ENCODE peak calls at places on chromosomes 12 and 14, in eight cellular contexts. G, D, O, C, E, V, R and A are unnamed samples.

GRCh38 chr12:119512772-119513497 is 80.6 kb upstream of the TMEM233 start:
- DNase-seq in G (no peak), D (peak; percentile 26), O (no peak), C (peak; percentile 8), E (no peak), V (no peak), R (no peak), A (no peak)

GRCh38 chr12:78441737-78442453 is 422.7 kb upstream of the SYT1 start:
- DNase-seq in G (no peak), D (no peak), O (no peak), C (no peak), E (no peak), V (no peak), R (no peak), A (no peak)

GRCh38 chr12:55614764-55615163 is 21.9 kb upstream of the OR10P1 start:
- DNase-seq in G (no peak), D (no peak), O (no peak), C (no peak), E (no peak), V (no peak), R (no peak), A (no peak)

GRCh38 chr12:712172-712863 is 40.1 kb upstream of the WNK1 start:
- DNase-seq in G (no peak), D (no peak), O (no peak), C (peak; percentile 20), E (no peak), V (no peak), R (no peak), A (no peak)

GRCh38 chr12:48671231-48671856 is 10.7 kb downstream of the KANSL2 start:
- DNase-seq in G (no peak), D (no peak), O (no peak), C (no peak), E (no peak), V (no peak), R (no peak), A (no peak)

GRCh38 chr12:124477109-124477915 is 90.1 kb downstream of the NCOR2 start:
- DNase-seq in G (no peak), D (no peak), O (no peak), C (no peak), E (no peak), V (no peak), R (no peak), A (peak; percentile 37)

GRCh38 chr12:1020389-1020788 is 29.4 kb downstream of the ERC1 start:
- DNase-seq in G (no peak), D (no peak), O (no peak), C (no peak), E (no peak), V (no peak), R (no peak), A (no peak)

GRCh38 chr12:101407054-101407437 is 526 bp downstream of the ARL1 start:
- DNase-seq in G (peak; percentile 56), D (no peak), O (peak; percentile 17), C (no peak), E (no peak), V (no peak), R (no peak), A (peak; percentile 51)

GRCh38 chr14:22556021-22556989 is 32.7 kb downstream of the DAD1 start:
- DNase-seq in G (peak; percentile 80), D (no peak), O (peak; percentile 65), C (peak; percentile 82), E (no peak), V (peak; percentile 71), R (no peak), A (peak; percentile 100)

GRCh38 chr12:91804533-91804932 is 341.1 kb downstream of the BTG1 start:
- DNase-seq in G (no peak), D (no peak), O (no peak), C (no peak), E (no peak), V (no peak), R (no peak), A (no peak)

GRCh38 chr12:75489613-75490210 is 9.2 kb downstream of the GLIPR1 start:
- DNase-seq in G (no peak), D (no peak), O (no peak), C (peak; percentile 21), E (no peak), V (no peak), R (no peak), A (peak; percentile 66)

GRCh38 chr12:50517456-50518048 is 12.8 kb downstream of the DIP2B start:
- DNase-seq in G (no peak), D (no peak), O (no peak), C (peak; percentile 28), E (no peak), V (no peak), R (no peak), A (no peak)

GRCh38 chr14:78253986-78254385 is 83.8 kb downstream of the NRXN3 start:
- DNase-seq in G (no peak), D (no peak), O (no peak), C (peak; percentile 23), E (no peak), V (no peak), R (no peak), A (peak; percentile 14)

GRCh38 chr12:104870797-104871196 is 87.3 kb downstream of the SLC41A2 start:
- DNase-seq in G (no peak), D (no peak), O (no peak), C (no peak), E (no peak), V (no peak), R (no peak), A (no peak)

GRCh38 chr12:41100572-41100971 is 87.5 kb upstream of the PDZRN4 start:
- DNase-seq in G (no peak), D (peak; percentile 19), O (no peak), C (no peak), E (no peak), V (no peak), R (no peak), A (no peak)

GRCh38 chr14:102779574-102780315 is 2.5 kb downstream of the TRAF3 start:
- DNase-seq in G (no peak), D (no peak), O (no peak), C (peak; percentile 53), E (no peak), V (no peak), R (no peak), A (no peak)

DNA sequence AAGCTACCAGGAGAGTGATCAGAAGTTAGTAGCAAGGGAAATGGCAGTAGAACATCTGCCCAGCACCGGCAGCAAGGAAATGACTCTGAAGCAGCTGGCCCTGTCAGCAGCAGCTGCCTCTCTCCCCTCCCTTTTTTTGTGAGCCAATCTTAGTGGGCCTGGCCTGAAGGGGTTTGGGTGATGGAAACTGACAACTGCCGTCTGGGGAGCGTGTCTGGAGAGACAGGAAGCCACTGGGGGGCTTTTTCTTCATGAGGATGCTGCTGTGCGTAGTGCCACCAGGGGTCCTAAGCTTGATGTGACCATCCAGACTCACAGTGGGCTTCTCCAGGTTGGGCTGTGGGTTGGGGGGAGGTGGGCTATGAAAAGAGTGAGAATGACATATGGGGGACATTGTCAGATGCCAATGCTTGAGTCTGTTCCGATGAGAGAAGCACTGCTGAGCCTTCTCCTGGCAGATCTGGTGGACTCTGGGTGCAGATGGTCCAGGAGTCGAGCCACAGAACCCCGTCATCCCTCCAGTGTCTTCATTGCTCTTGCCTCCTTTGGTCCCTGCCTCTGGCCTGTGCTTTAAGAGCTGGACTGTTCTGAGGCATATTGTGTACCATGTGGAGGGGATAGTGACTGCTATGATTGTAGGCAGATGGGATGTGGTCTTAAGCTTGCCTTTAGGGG is 87.6 kb upstream of the HIF1A start:
- DNase-seq in G (no peak), D (peak; percentile 15), O (no peak), C (no peak), E (no peak), V (no peak), R (no peak), A (peak; percentile 54)
- TF ChIP-seq CTCF in G (no peak), D (no peak), O (no peak), C (no peak), E (no peak), V (no peak), R (no peak), A (peak; percentile 21)

DNA sequence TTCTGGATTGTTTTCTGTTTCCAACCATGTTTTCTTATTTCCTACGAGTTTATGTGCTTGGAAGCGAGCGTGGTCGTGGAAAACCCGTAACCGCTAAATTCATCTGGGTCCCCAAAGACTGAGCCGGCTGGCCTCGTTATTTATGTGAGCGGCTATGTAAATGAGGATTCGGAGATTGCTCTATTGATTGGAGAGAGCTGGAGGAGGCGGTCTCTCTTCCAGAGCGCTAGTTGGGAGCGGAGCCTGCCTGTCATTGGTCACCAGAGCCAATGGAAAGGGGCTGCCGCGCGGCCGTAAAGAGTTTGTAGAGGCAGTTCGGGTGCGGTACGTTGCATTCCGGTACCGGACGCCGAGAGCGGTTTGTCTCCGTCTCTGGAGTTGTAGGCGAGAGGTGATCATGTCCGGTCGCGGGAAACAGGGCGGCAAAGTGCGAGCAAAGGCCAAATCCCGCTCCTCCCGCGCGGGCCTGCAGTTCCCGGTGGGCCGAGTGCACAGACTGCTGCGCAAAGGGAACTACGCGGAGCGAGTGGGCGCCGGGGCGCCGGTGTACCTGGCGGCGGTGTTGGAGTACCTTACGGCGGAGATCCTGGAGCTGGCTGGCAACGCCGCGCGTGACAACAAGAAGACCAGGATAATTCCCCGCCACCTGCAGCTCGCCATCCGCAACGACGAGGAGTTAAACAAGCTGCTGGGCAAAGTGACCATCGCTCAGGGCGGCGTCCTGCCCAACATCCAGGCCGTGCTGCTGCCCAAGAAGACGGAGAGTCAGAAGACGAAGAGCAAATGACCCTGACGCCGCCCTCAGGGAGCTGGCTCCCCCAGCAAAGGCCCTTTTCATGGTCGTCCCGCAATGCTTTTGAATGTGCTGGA is 29.0 kb downstream of the WBP11 start:
- DNase-seq in G (peak; percentile 96), D (peak; percentile 85), O (peak; percentile 98), C (peak; percentile 98), E (peak; percentile 96), V (peak; percentile 99), R (peak; percentile 95), A (peak; percentile 96)
- TF ChIP-seq CTCF in G (no peak), D (no peak), O (peak; percentile 3), C (no peak), E (peak; percentile 11), V (no peak), R (no peak), A (no peak)

GRCh38 chr12:113899844-113900471 is 66.2 kb downstream of the RBM19 start:
- DNase-seq in G (no peak), D (no peak), O (no peak), C (no peak), E (no peak), V (no peak), R (no peak), A (no peak)
- TF ChIP-seq CTCF in G (no peak), D (no peak), O (no peak), C (no peak), E (no peak), V (no peak), R (no peak), A (no peak)

GRCh38 chr12:11166300-11166699 is 4.7 kb upstream of the SMIM10L1 start:
- DNase-seq in G (no peak), D (no peak), O (no peak), C (no peak), E (no peak), V (no peak), R (no peak), A (no peak)

GRCh38 chr12:11171953-11172675 is 1.1 kb downstream of the SMIM10L1 start:
- DNase-seq in G (no peak), D (peak; percentile 7), O (no peak), C (peak; percentile 38), E (no peak), V (no peak), R (no peak), A (no peak)

GRCh38 chr12:11170810-11171144 is 217 bp upstream of the SMIM10L1 start:
- DNase-seq in G (no peak), D (no peak), O (no peak), C (no peak), E (no peak), V (no peak), R (no peak), A (no peak)

GRCh38 chr12:11174022-11174421 is 3.0 kb downstream of the SMIM10L1 start:
- DNase-seq in G (no peak), D (no peak), O (no peak), C (peak; percentile 27), E (no peak), V (no peak), R (no peak), A (no peak)

GRCh38 chr12:11171145-11171952 is at the start of gene SMIM10L1:
- DNase-seq in G (peak; percentile 95), D (peak; percentile 91), O (peak; percentile 89), C (peak; percentile 96), E (peak; percentile 88), V (peak; percentile 96), R (peak; percentile 97), A (peak; percentile 95)
- TF ChIP-seq CTCF in G (no peak), D (no peak), O (no peak), C (peak; percentile 15), E (no peak), V (no peak), R (no peak), A (no peak)